ENCODE peak calls at places on chromosome 21, in five cellular contexts. O, T, B, Q and A are unnamed samples.

GRCh38 chr21:15005391-15005790 is 59.4 kb downstream of the NRIP1 start:
- DNase-seq in B (no peak), T (no peak), Q (no peak), O (peak), A (no peak)

GRCh38 chr21:25283720-25284119 is 323.6 kb downstream of the MRPL39 start:
- DNase-seq in B (no peak), T (no peak), O (no peak), Q (no peak), A (peak)

GRCh38 chr21:29025328-29025713 is 853 bp downstream of the USP16 start:
- DNase-seq in T (no peak), O (no peak), B (no peak), Q (no peak), A (no peak)

GRCh38 chr21:38136201-38136600 is 120.6 kb upstream of the KCNJ15 start:
- DNase-seq in Q (no peak), B (no peak), T (no peak), O (no peak), A (no peak)

GRCh38 chr21:22120616-22121266 is 1122.5 kb downstream of the NCAM2 start:
- DNase-seq in O (no peak), B (no peak), Q (no peak), T (no peak), A (no peak)

GRCh38 chr21:14452031-14452778 is 69.3 kb upstream of the HSPA13 start:
- DNase-seq in Q (no peak), B (peak), T (no peak), O (no peak), A (no peak)

GRCh38 chr21:44869860-44870747 is 3.4 kb downstream of the PTTG1IP start:
- DNase-seq in O (no peak), Q (peak), B (no peak), T (peak), A (no peak)

GRCh38 chr21:26389971-26390641 is 183.0 kb downstream of the CYYR1 start:
- DNase-seq in Q (no peak), T (no peak), O (peak), B (no peak), A (no peak)

GRCh38 chr21:42939581-42940413 is 14.4 kb upstream of the ERVH48-1 start:
- DNase-seq in O (no peak), B (no peak), Q (peak), T (peak), A (no peak)

GRCh38 chr21:44265734-44266270 is 4.1 kb upstream of the DNMT3L start:
- DNase-seq in O (no peak), T (no peak), Q (no peak), B (no peak), A (no peak)

GRCh38 chr21:32240708-32241433 is 38.0 kb downstream of the MIS18A start:
- DNase-seq in Q (no peak), B (no peak), O (no peak), T (no peak), A (no peak)

GRCh38 chr21:41616063-41616591 is 108.2 kb upstream of the TMPRSS2 start:
- DNase-seq in Q (no peak), B (no peak), O (no peak), T (peak), A (no peak)

GRCh38 chr21:32329776-32330175 is 31.1 kb downstream of the MRAP start:
- DNase-seq in O (no peak), B (no peak), Q (no peak), T (peak), A (no peak)

GRCh38 chr21:42861311-42862122 is 17.8 kb downstream of the WDR4 start:
- DNase-seq in O (no peak), Q (no peak), B (no peak), T (no peak), A (no peak)

GRCh38 chr21:25080706-25081495 is 526.4 kb downstream of the MRPL39 start:
- DNase-seq in B (no peak), O (no peak), Q (no peak), T (no peak), A (no peak)

GRCh38 chr21:41350436-41351155 is 11.2 kb upstream of the MX2 start:
- DNase-seq in T (no peak), Q (no peak), B (no peak), O (no peak), A (no peak)

GRCh38 chr21:41750051-41750450 is 16.8 kb downstream of the RIPK4 start:
- DNase-seq in O (no peak), Q (no peak), T (no peak), B (no peak), A (no peak)

GRCh38 chr21:36456714-36457399 is 23.1 kb downstream of the CLDN14 start:
- DNase-seq in O (no peak), Q (no peak), B (no peak), T (no peak), A (no peak)

GRCh38 chr21:33394260-33394659 is 9.0 kb upstream of the IFNGR2 start:
- DNase-seq in O (no peak), Q (no peak), B (no peak), T (no peak), A (no peak)

GRCh38 chr21:37047079-37047478 is 25.8 kb downstream of the PIGP start:
- DNase-seq in O (no peak), B (no peak), T (no peak), Q (no peak), A (no peak)

GRCh38 chr21:17866590-17866989 is 47.4 kb upstream of the C21orf91 start:
- DNase-seq in B (no peak), Q (no peak), T (no peak), O (no peak), A (no peak)

GRCh38 chr21:45950740-45951515 is 30.6 kb upstream of the COL6A1 start:
- DNase-seq in O (no peak), T (peak), B (no peak), Q (peak), A (peak)

GRCh38 chr21:17921579-17922530 is 102.7 kb upstream of the C21orf91 start:
- DNase-seq in O (no peak), Q (no peak), T (no peak), B (no peak), A (peak)

GRCh38 chr21:28944296-28944695 is 48.4 kb downstream of the LTN1 start:
- DNase-seq in T (no peak), B (no peak), O (no peak), Q (no peak), A (no peak)

GRCh38 chr21:26125433-26126167 is 45.0 kb downstream of the APP start:
- DNase-seq in T (no peak), Q (no peak), B (no peak), O (no peak), A (no peak)

GRCh38 chr21:34670220-34670961 is 1.6 kb downstream of the CLIC6 start:
- DNase-seq in B (no peak), O (no peak), T (no peak), Q (peak), A (no peak)

GRCh38 chr21:44742418-44743153 is 31.2 kb upstream of the TSPEAR start:
- DNase-seq in Q (no peak), B (no peak), O (no peak), T (no peak), A (no peak)

GRCh38 chr21:36889401-36889800 is 77.1 kb downstream of the HLCS start:
- DNase-seq in Q (no peak), B (no peak), T (no peak), O (no peak), A (no peak)

GRCh38 chr21:32544697-32545096 is 40.6 kb downstream of the TCP10L start:
- DNase-seq in Q (no peak), B (no peak), O (no peak), T (no peak), A (no peak)

GRCh38 chr21:14918542-14918941 is 146.3 kb downstream of the NRIP1 start:
- DNase-seq in B (no peak), T (no peak), O (no peak), Q (no peak), A (no peak)

GRCh38 chr21:44377201-44377921 is 23.9 kb downstream of the TRPM2 start:
- DNase-seq in T (peak), Q (no peak), B (no peak), O (peak), A (no peak)

GRCh38 chr21:21624674-21625073 is 626.5 kb downstream of the NCAM2 start:
- DNase-seq in T (no peak), O (no peak), Q (no peak), B (no peak), A (no peak)

GRCh38 chr21:25569084-25569483 is 38.2 kb downstream of the MRPL39 start:
- DNase-seq in B (no peak), T (no peak), O (no peak), Q (no peak), A (no peak)

GRCh38 chr21:24375201-24375600 is 1232.1 kb downstream of the MRPL39 start:
- DNase-seq in T (no peak), B (peak), Q (no peak), O (peak), A (peak)

GRCh38 chr21:17463441-17463840 is 49.4 kb upstream of the CXADR start:
- DNase-seq in T (no peak), B (no peak), Q (no peak), O (no peak), A (no peak)

GRCh38 chr21:28516996-28517592 is 475.6 kb downstream of the LTN1 start:
- DNase-seq in T (no peak), Q (peak), B (peak), O (peak), A (peak)

GRCh38 chr21:28111151-28111619 is 881.5 kb downstream of the LTN1 start:
- DNase-seq in O (no peak), Q (no peak), B (no peak), T (no peak), A (peak)